ENCODE peak calls at places on chromosomes 5 and 9, in eight cellular contexts. One of them, this sample, is unnamed.

GRCh38 chr5:158471179-158471924 is 612.4 kb upstream of the CLINT1 start:
- DNase-seq in psoas muscle: no peak
- DNase-seq in lung: no peak
- DNase-seq in PC-9: no peak
- DNase-seq in nephron progenitor cell: no peak
- DNase-seq in omental fat pad: no peak
- DNase-seq in Panc1: no peak
- DNase-seq in upper lobe of left lung: no peak
- DNase-seq in this sample: no peak

GRCh38 chr9:6838158-6838557 is 80.4 kb downstream of the KDM4C start:
- DNase-seq in psoas muscle: no peak
- DNase-seq in lung: no peak
- DNase-seq in PC-9: no peak
- DNase-seq in nephron progenitor cell: no peak
- DNase-seq in omental fat pad: no peak
- DNase-seq in Panc1: no peak
- DNase-seq in upper lobe of left lung: no peak
- DNase-seq in this sample: no peak

GRCh38 chr9:6902423-6902822 is 144.7 kb downstream of the KDM4C start:
- DNase-seq in psoas muscle: no peak
- DNase-seq in lung: no peak
- DNase-seq in PC-9: peak
- DNase-seq in nephron progenitor cell: no peak
- DNase-seq in omental fat pad: no peak
- DNase-seq in Panc1: no peak
- DNase-seq in upper lobe of left lung: no peak
- DNase-seq in this sample: no peak

GRCh38 chr9:7777776-7778175 is 21.8 kb downstream of the DMAC1 start:
- DNase-seq in psoas muscle: no peak
- DNase-seq in lung: no peak
- DNase-seq in PC-9: no peak
- DNase-seq in nephron progenitor cell: no peak
- DNase-seq in omental fat pad: no peak
- DNase-seq in Panc1: no peak
- DNase-seq in upper lobe of left lung: no peak
- DNase-seq in this sample: no peak

GRCh38 chr9:78103971-78104433 is 72.4 kb upstream of the GNAQ start:
- DNase-seq in psoas muscle: no peak
- DNase-seq in lung: no peak
- DNase-seq in PC-9: no peak
- DNase-seq in nephron progenitor cell: no peak
- DNase-seq in omental fat pad: no peak
- DNase-seq in Panc1: no peak
- DNase-seq in upper lobe of left lung: no peak
- DNase-seq in this sample: no peak

GRCh38 chr5:149203896-149204544 is 62.7 kb downstream of the ABLIM3 start:
- DNase-seq in psoas muscle: no peak
- DNase-seq in lung: no peak
- DNase-seq in PC-9: no peak
- DNase-seq in nephron progenitor cell: no peak
- DNase-seq in omental fat pad: no peak
- DNase-seq in Panc1: no peak
- DNase-seq in upper lobe of left lung: no peak
- DNase-seq in this sample: no peak

GRCh38 chr9:87793292-87793691 is 67.4 kb downstream of the CTSL start:
- DNase-seq in psoas muscle: no peak
- DNase-seq in lung: no peak
- DNase-seq in PC-9: peak
- DNase-seq in nephron progenitor cell: no peak
- DNase-seq in omental fat pad: no peak
- DNase-seq in Panc1: no peak
- DNase-seq in upper lobe of left lung: no peak
- DNase-seq in this sample: no peak

GRCh38 chr9:16133032-16133431 is 580.2 kb downstream of the CCDC171 start:
- DNase-seq in psoas muscle: no peak
- DNase-seq in lung: no peak
- DNase-seq in PC-9: no peak
- DNase-seq in nephron progenitor cell: no peak
- DNase-seq in omental fat pad: no peak
- DNase-seq in Panc1: no peak
- DNase-seq in upper lobe of left lung: no peak
- DNase-seq in this sample: no peak

GRCh38 chr5:108560581-108560980 is 178.7 kb upstream of the FBXL17 start:
- DNase-seq in psoas muscle: peak
- DNase-seq in lung: no peak
- DNase-seq in PC-9: no peak
- DNase-seq in nephron progenitor cell: no peak
- DNase-seq in omental fat pad: no peak
- DNase-seq in Panc1: no peak
- DNase-seq in upper lobe of left lung: no peak
- DNase-seq in this sample: no peak

GRCh38 chr5:150377964-150378694 is 20.6 kb downstream of the TCOF1 start:
- DNase-seq in psoas muscle: no peak
- DNase-seq in lung: no peak
- DNase-seq in PC-9: no peak
- DNase-seq in nephron progenitor cell: no peak
- DNase-seq in omental fat pad: no peak
- DNase-seq in Panc1: no peak
- DNase-seq in upper lobe of left lung: no peak
- DNase-seq in this sample: no peak

GRCh38 chr9:126230692-126231091 is 95.9 kb upstream of the MVB12B start:
- DNase-seq in psoas muscle: no peak
- DNase-seq in lung: no peak
- DNase-seq in PC-9: no peak
- DNase-seq in nephron progenitor cell: no peak
- DNase-seq in omental fat pad: no peak
- DNase-seq in Panc1: no peak
- DNase-seq in upper lobe of left lung: no peak
- DNase-seq in this sample: no peak
- TF ChIP-seq CTCF in psoas muscle: no peak
- TF ChIP-seq CTCF in lung: no peak
- TF ChIP-seq CTCF in PC-9: no peak
- TF ChIP-seq CTCF in nephron progenitor cell: no peak
- TF ChIP-seq CTCF in omental fat pad: no peak
- TF ChIP-seq CTCF in Panc1: no peak
- TF ChIP-seq CTCF in upper lobe of left lung: no peak
- TF ChIP-seq CTCF in this sample: no peak

GRCh38 chr5:61746836-61747575 is 414.9 kb downstream of the ZSWIM6 start:
- DNase-seq in psoas muscle: no peak
- DNase-seq in lung: no peak
- DNase-seq in PC-9: no peak
- DNase-seq in nephron progenitor cell: no peak
- DNase-seq in omental fat pad: no peak
- DNase-seq in Panc1: no peak
- DNase-seq in upper lobe of left lung: no peak
- DNase-seq in this sample: no peak

GRCh38 chr5:61748651-61749050 is 416.6 kb downstream of the ZSWIM6 start:
- DNase-seq in psoas muscle: no peak
- DNase-seq in lung: no peak
- DNase-seq in PC-9: no peak
- DNase-seq in nephron progenitor cell: no peak
- DNase-seq in omental fat pad: no peak
- DNase-seq in Panc1: no peak
- DNase-seq in upper lobe of left lung: no peak
- DNase-seq in this sample: no peak

GRCh38 chr5:61744690-61745619 is 412.9 kb downstream of the ZSWIM6 start:
- DNase-seq in psoas muscle: no peak
- DNase-seq in lung: no peak
- DNase-seq in PC-9: peak
- DNase-seq in nephron progenitor cell: no peak
- DNase-seq in omental fat pad: no peak
- DNase-seq in Panc1: no peak
- DNase-seq in upper lobe of left lung: no peak
- DNase-seq in this sample: no peak
- TF ChIP-seq CTCF in psoas muscle: no peak
- TF ChIP-seq CTCF in lung: no peak
- TF ChIP-seq CTCF in PC-9: no peak
- TF ChIP-seq CTCF in nephron progenitor cell: no peak
- TF ChIP-seq CTCF in omental fat pad: no peak
- TF ChIP-seq CTCF in Panc1: no peak
- TF ChIP-seq CTCF in upper lobe of left lung: no peak
- TF ChIP-seq CTCF in this sample: no peak

GRCh38 chr9:33170464-33171156 is 3.5 kb upstream of the B4GALT1 start:
- DNase-seq in psoas muscle: peak
- DNase-seq in lung: peak
- DNase-seq in PC-9: no peak
- DNase-seq in nephron progenitor cell: no peak
- DNase-seq in omental fat pad: no peak
- DNase-seq in Panc1: no peak
- DNase-seq in upper lobe of left lung: no peak
- DNase-seq in this sample: no peak
- TF ChIP-seq CTCF in psoas muscle: peak
- TF ChIP-seq CTCF in lung: peak
- TF ChIP-seq CTCF in PC-9: peak
- TF ChIP-seq CTCF in nephron progenitor cell: no peak
- TF ChIP-seq CTCF in omental fat pad: no peak
- TF ChIP-seq CTCF in Panc1: peak
- TF ChIP-seq CTCF in upper lobe of left lung: peak
- TF ChIP-seq CTCF in this sample: no peak

DNA sequence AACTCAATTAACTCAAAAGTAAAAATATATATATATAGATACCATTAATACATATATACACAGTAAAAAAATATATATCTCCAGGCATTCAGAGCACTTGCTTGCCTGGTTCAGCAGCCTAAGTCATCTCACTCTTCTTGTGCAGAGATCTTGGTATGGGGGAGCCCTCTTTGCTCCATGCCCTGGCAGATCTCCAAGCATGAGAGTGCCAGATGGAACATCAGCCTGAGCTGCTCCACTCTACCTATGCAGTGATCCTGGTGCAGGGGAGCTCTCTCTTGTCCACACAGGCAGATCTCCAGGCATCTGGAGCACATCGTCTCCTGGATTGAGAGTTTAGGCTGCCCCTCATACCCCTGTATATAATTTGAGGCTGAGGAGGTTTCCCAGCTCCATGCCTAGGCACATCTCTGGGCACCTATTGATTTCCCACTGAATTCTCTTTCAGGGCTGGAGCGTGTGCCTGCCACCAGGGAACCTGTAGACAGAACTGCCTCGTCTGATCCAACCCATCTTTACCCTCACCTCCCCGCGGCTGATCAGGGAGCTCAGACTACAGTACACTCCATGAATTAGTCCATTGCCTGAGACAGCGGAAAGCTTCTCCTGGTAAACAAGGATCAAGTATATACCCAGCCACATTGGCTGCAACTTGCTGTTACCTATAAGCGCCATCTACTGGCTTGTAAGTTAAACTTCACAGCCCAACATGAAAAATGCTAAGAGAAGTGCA is 342.4 kb upstream of the GRIA1 start:
- DNase-seq in psoas muscle: no peak
- DNase-seq in lung: no peak
- DNase-seq in PC-9: peak
- DNase-seq in nephron progenitor cell: peak
- DNase-seq in omental fat pad: no peak
- DNase-seq in Panc1: peak
- DNase-seq in upper lobe of left lung: no peak
- DNase-seq in this sample: no peak
- TF ChIP-seq CTCF in psoas muscle: no peak
- TF ChIP-seq CTCF in lung: peak
- TF ChIP-seq CTCF in PC-9: peak
- TF ChIP-seq CTCF in nephron progenitor cell: peak
- TF ChIP-seq CTCF in omental fat pad: no peak
- TF ChIP-seq CTCF in Panc1: peak
- TF ChIP-seq CTCF in upper lobe of left lung: peak
- TF ChIP-seq CTCF in this sample: peak

This sample was measured in mesothelial cell of epicardium.